ENCODE peak calls at places on chromosomes 2 and 18, in four cellular contexts. One of them, this sample, is unnamed.

GRCh38 chr2:145797692-145798091 is 1277.8 kb upstream of the ZEB2 start:
- DNase-seq in keratinocyte: peak; percentile 36
- DNase-seq in endothelial cell of umbilical vein: peak; percentile 49
- DNase-seq in K562: no peak
- DNase-seq in this sample: no peak

GRCh38 chr2:55153564-55154315 is 78.4 kb downstream of the CLHC1 start:
- DNase-seq in keratinocyte: no peak
- DNase-seq in endothelial cell of umbilical vein: no peak
- DNase-seq in K562: no peak
- DNase-seq in this sample: no peak

GRCh38 chr2:25252291-25253152 is 84.1 kb upstream of the POMC start:
- DNase-seq in keratinocyte: no peak
- DNase-seq in endothelial cell of umbilical vein: peak; percentile 82
- DNase-seq in K562: peak; percentile 97
- DNase-seq in this sample: peak; percentile 14

GRCh38 chr2:157179706-157180105 is 77.8 kb upstream of the GALNT5 start:
- DNase-seq in keratinocyte: no peak
- DNase-seq in endothelial cell of umbilical vein: no peak
- DNase-seq in K562: no peak
- DNase-seq in this sample: no peak

GRCh38 chr2:148058641-148059040 is 37.8 kb downstream of the MBD5 start:
- DNase-seq in keratinocyte: no peak
- DNase-seq in endothelial cell of umbilical vein: no peak
- DNase-seq in K562: no peak
- DNase-seq in this sample: peak; percentile 60

GRCh38 chr2:75238670-75239330 is 39.5 kb upstream of the TACR1 start:
- DNase-seq in keratinocyte: peak; percentile 23
- DNase-seq in endothelial cell of umbilical vein: no peak
- DNase-seq in K562: no peak
- DNase-seq in this sample: peak; percentile 93

GRCh38 chr2:160501370-160501769 is 7.8 kb upstream of the RBMS1 start:
- DNase-seq in keratinocyte: no peak
- DNase-seq in endothelial cell of umbilical vein: no peak
- DNase-seq in K562: no peak
- DNase-seq in this sample: no peak

GRCh38 chr2:178295115-178295514 is 100.8 kb downstream of the OSBPL6 start:
- DNase-seq in keratinocyte: no peak
- DNase-seq in endothelial cell of umbilical vein: no peak
- DNase-seq in K562: no peak
- DNase-seq in this sample: no peak

GRCh38 chr2:241541564-241542277 is 16.8 kb upstream of the BOK start:
- DNase-seq in keratinocyte: no peak
- DNase-seq in endothelial cell of umbilical vein: no peak
- DNase-seq in K562: no peak
- DNase-seq in this sample: no peak

GRCh38 chr18:69483574-69483973 is 82.9 kb downstream of the DOK6 start:
- DNase-seq in keratinocyte: no peak
- DNase-seq in endothelial cell of umbilical vein: no peak
- DNase-seq in K562: no peak
- DNase-seq in this sample: no peak

GRCh38 chr2:240992572-240993291 is 5.7 kb upstream of the SNED1 start:
- DNase-seq in keratinocyte: no peak
- DNase-seq in endothelial cell of umbilical vein: no peak
- DNase-seq in K562: no peak
- DNase-seq in this sample: no peak

GRCh38 chr2:158381978-158382377 is 74.6 kb downstream of the CCDC148 start:
- DNase-seq in keratinocyte: no peak
- DNase-seq in endothelial cell of umbilical vein: no peak
- DNase-seq in K562: no peak
- DNase-seq in this sample: no peak

GRCh38 chr18:3525870-3526420 is 76.0 kb downstream of the TGIF1 start:
- DNase-seq in keratinocyte: no peak
- DNase-seq in endothelial cell of umbilical vein: peak; percentile 7
- DNase-seq in K562: peak; percentile 46
- DNase-seq in this sample: no peak

GRCh38 chr2:48306409-48307284 is 223.3 kb upstream of the STON1 start:
- DNase-seq in keratinocyte: no peak
- DNase-seq in endothelial cell of umbilical vein: no peak
- DNase-seq in K562: no peak
- DNase-seq in this sample: peak; percentile 26

GRCh38 chr2:7709907-7710306 is 792.7 kb downstream of the RNF144A start:
- DNase-seq in keratinocyte: peak; percentile 32
- DNase-seq in endothelial cell of umbilical vein: no peak
- DNase-seq in K562: no peak
- DNase-seq in this sample: peak; percentile 31

GRCh38 chr2:152618188-152618564 is 99.1 kb downstream of the PRPF40A start:
- DNase-seq in keratinocyte: no peak
- DNase-seq in endothelial cell of umbilical vein: no peak
- DNase-seq in K562: no peak
- DNase-seq in this sample: no peak

GRCh38 chr2:9276074-9276473 is 69.5 kb downstream of the ASAP2 start:
- DNase-seq in keratinocyte: no peak
- DNase-seq in endothelial cell of umbilical vein: no peak
- DNase-seq in K562: no peak
- DNase-seq in this sample: no peak

GRCh38 chr2:241563031-241563507 is 4.5 kb downstream of the BOK start:
- DNase-seq in keratinocyte: no peak
- DNase-seq in endothelial cell of umbilical vein: no peak
- DNase-seq in K562: no peak
- DNase-seq in this sample: no peak

GRCh38 chr2:8538951-8539621 is 142.8 kb upstream of the ID2 start:
- DNase-seq in keratinocyte: no peak
- DNase-seq in endothelial cell of umbilical vein: no peak
- DNase-seq in K562: no peak
- DNase-seq in this sample: no peak

GRCh38 chr2:201779996-201780673 is 598 bp downstream of the ALS2 start:
- DNase-seq in keratinocyte: no peak
- DNase-seq in endothelial cell of umbilical vein: peak; percentile 59
- DNase-seq in K562: no peak
- DNase-seq in this sample: no peak

GRCh38 chr2:45009928-45010705 is 865 bp upstream of the SIX2 start:
- DNase-seq in keratinocyte: no peak
- DNase-seq in endothelial cell of umbilical vein: peak; percentile 37
- DNase-seq in K562: no peak
- DNase-seq in this sample: no peak

GRCh38 chr2:237529452-237530402 is 36.6 kb upstream of the PRLH start:
- DNase-seq in keratinocyte: no peak
- DNase-seq in endothelial cell of umbilical vein: no peak
- DNase-seq in K562: no peak
- DNase-seq in this sample: no peak

GRCh38 chr2:120238728-120239487 is 13.7 kb upstream of the RALB start:
- DNase-seq in keratinocyte: no peak
- DNase-seq in endothelial cell of umbilical vein: peak; percentile 77
- DNase-seq in K562: peak; percentile 44
- DNase-seq in this sample: peak; percentile 83
- H3K9ac ChIP-seq in keratinocyte: no peak overlapping the region
- H3K9ac ChIP-seq in endothelial cell of umbilical vein: no peak overlapping the region
- H3K9ac ChIP-seq in K562: no peak overlapping the region
- H3K9ac ChIP-seq in this sample: no peak overlapping the region

GRCh38 chr18:48543228-48543627 is 4.4 kb downstream of the CTIF start:
- DNase-seq in keratinocyte: no peak
- DNase-seq in endothelial cell of umbilical vein: no peak
- DNase-seq in K562: peak; percentile 38
- DNase-seq in this sample: no peak

GRCh38 chr18:48544116-48544515 is 5.3 kb downstream of the CTIF start:
- DNase-seq in keratinocyte: no peak
- DNase-seq in endothelial cell of umbilical vein: no peak
- DNase-seq in K562: no peak
- DNase-seq in this sample: peak; percentile 48

GRCh38 chr18:48541747-48542108 is 2.9 kb downstream of the CTIF start:
- DNase-seq in keratinocyte: no peak
- DNase-seq in endothelial cell of umbilical vein: no peak
- DNase-seq in K562: no peak
- DNase-seq in this sample: no peak

GRCh38 chr18:48541026-48541746 is 2.4 kb downstream of the CTIF start:
- DNase-seq in keratinocyte: no peak
- DNase-seq in endothelial cell of umbilical vein: peak; percentile 65
- DNase-seq in K562: peak; percentile 27
- DNase-seq in this sample: peak; percentile 75

DNA sequence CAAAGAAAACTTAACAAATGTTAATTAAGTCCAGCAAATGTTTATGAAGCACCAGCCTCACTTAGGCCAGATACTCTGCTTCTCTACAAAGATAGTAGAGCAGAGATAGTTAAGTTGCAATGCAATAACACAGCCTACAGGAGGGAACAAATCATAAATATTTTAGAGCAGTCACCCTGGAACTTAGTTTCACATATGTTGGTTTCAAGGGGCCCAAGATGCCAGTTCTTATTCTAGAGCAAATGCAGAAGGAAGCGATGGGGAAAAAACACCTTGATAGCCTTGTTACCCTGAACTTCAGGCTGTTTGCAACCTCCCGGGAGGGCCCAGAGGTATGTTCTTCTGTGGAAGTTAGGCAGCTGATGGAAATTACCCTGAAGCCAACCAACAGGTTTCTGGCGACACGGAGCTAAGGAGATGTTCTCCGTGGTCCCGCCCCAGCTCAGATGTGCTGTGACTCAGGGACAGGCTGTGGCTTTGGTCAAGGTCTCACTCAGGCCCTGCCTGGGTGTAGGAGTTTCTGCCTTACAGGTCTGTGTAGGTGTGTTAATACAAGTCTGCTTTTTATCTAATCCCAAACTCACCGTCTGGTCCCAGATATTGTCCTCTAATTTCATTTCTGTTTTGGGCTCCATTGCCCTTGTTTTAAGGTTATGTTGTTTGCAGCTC is 3.8 kb downstream of the CTIF start:
- DNase-seq in keratinocyte: no peak
- DNase-seq in endothelial cell of umbilical vein: no peak
- DNase-seq in K562: peak; percentile 14
- DNase-seq in this sample: no peak
- H3K4me1 ChIP-seq in keratinocyte: peaks cover 58% of the 10 kb centered on the region
- H3K4me1 ChIP-seq in endothelial cell of umbilical vein: peaks cover 36% of the 10 kb centered on the region
- H3K4me1 ChIP-seq in K562: peaks cover 52% of the 10 kb centered on the region
- H3K4me1 ChIP-seq in this sample: peaks cover 47% of the 10 kb centered on the region

GRCh38 chr2:224434618-224435017 is 32.7 kb upstream of the FAM124B start:
- DNase-seq in keratinocyte: no peak
- DNase-seq in endothelial cell of umbilical vein: no peak
- DNase-seq in K562: no peak
- DNase-seq in this sample: no peak
- H3K9me1 ChIP-seq in keratinocyte: no peaks in the 10 kb centered on the region
- H3K9me1 ChIP-seq in endothelial cell of umbilical vein: no peaks in the 10 kb centered on the region
- H3K9me1 ChIP-seq in K562: no peaks in the 10 kb centered on the region
- H3K9me1 ChIP-seq in this sample: no peaks in the 10 kb centered on the region

GRCh38 chr2:151246152-151246551 is 15.5 kb downstream of the RBM43 start:
- DNase-seq in keratinocyte: no peak
- DNase-seq in endothelial cell of umbilical vein: no peak
- DNase-seq in K562: no peak
- DNase-seq in this sample: no peak

GRCh38 chr2:151247432-151247831 is 14.2 kb downstream of the RBM43 start:
- DNase-seq in keratinocyte: no peak
- DNase-seq in endothelial cell of umbilical vein: no peak
- DNase-seq in K562: no peak
- DNase-seq in this sample: no peak

GRCh38 chr2:151251012-151251411 is 10.7 kb downstream of the RBM43 start:
- DNase-seq in keratinocyte: no peak
- DNase-seq in endothelial cell of umbilical vein: no peak
- DNase-seq in K562: no peak
- DNase-seq in this sample: peak; percentile 92
- H3K9ac ChIP-seq in keratinocyte: no peak overlapping the region
- H3K9ac ChIP-seq in endothelial cell of umbilical vein: no peak overlapping the region
- H3K9ac ChIP-seq in K562: no peak overlapping the region
- H3K9ac ChIP-seq in this sample: no peak overlapping the region